ENCODE peak calls at places on chromosomes 2 and 18, in five cellular contexts. I, M, U, B and A are unnamed samples.

GRCh38 chr2:113263546-113263945 is 15.2 kb downstream of the PAX8 start:
- DNase-seq in I (no peak), M (no peak), B (no peak), U (no peak), A (no peak)

GRCh38 chr2:23554054-23554697 is 169.2 kb downstream of the KLHL29 start:
- DNase-seq in U (peak; percentile 81), M (no peak), B (no peak), I (no peak), A (no peak)

GRCh38 chr2:25341031-25341727 is 546 bp downstream of the DNMT3A start:
- DNase-seq in B (no peak), U (peak; percentile 82), M (no peak), I (no peak), A (no peak)

GRCh38 chr18:79379931-79380815 is 15.6 kb upstream of the NFATC1 start:
- DNase-seq in B (no peak), I (no peak), M (no peak), U (peak; percentile 80), A (peak; percentile 64)

GRCh38 chr18:33751613-33752221 is 173.7 kb downstream of the ASXL3 start:
- DNase-seq in B (peak; percentile 39), U (no peak), M (no peak), I (no peak), A (no peak)

GRCh38 chr2:112001136-112001764 is 53.8 kb upstream of the TMEM87B start:
- DNase-seq in U (no peak), M (no peak), B (no peak), I (no peak), A (no peak)

GRCh38 chr2:173652731-173653426 is 298.2 kb downstream of the CDCA7 start:
- DNase-seq in I (peak; percentile 84), M (no peak), U (no peak), B (peak; percentile 96), A (no peak)

GRCh38 chr2:207867905-207868304 is 98.2 kb upstream of the FZD5 start:
- DNase-seq in B (no peak), M (no peak), U (no peak), I (no peak), A (no peak)

GRCh38 chr2:236109473-236109872 is 58.7 kb downstream of the GBX2 start:
- DNase-seq in U (no peak), M (no peak), B (no peak), I (no peak), A (no peak)

GRCh38 chr2:134773372-134774073 is 54.7 kb upstream of the TMEM163 start:
- DNase-seq in U (no peak), B (no peak), M (no peak), I (no peak), A (no peak)

GRCh38 chr18:68797901-68798300 is at the start of gene CCDC102B:
- DNase-seq in M (no peak), U (no peak), B (peak; percentile 94), I (no peak), A (no peak)

GRCh38 chr2:235595420-235596010 is 101.7 kb downstream of the AGAP1 start:
- DNase-seq in U (peak; percentile 69), M (peak; percentile 73), B (peak; percentile 77), I (no peak), A (no peak)

GRCh38 chr18:10497350-10497749 is 28.5 kb upstream of the NAPG start:
- DNase-seq in U (no peak), B (no peak), M (no peak), I (no peak), A (no peak)

GRCh38 chr2:16271231-16271896 is 331.0 kb downstream of the MYCN start:
- DNase-seq in U (no peak), B (no peak), I (no peak), M (no peak), A (no peak)

GRCh38 chr18:68555935-68556334 is 159.0 kb downstream of the TMX3 start:
- DNase-seq in B (peak; percentile 35), M (no peak), I (no peak), U (no peak), A (no peak)

GRCh38 chr2:112960230-112960825 is 17.5 kb upstream of the IL36G start:
- DNase-seq in M (no peak), B (no peak), I (no peak), U (no peak), A (no peak)

GRCh38 chr2:96923810-96924774 is 54.2 kb upstream of the SEMA4C start:
- DNase-seq in I (no peak), U (no peak), M (no peak), B (no peak), A (no peak)

GRCh38 chr2:193679850-193680249 is 1485.1 kb upstream of the TMEFF2 start:
- DNase-seq in M (no peak), U (no peak), I (no peak), B (no peak), A (no peak)

GRCh38 chr2:167480232-167480985 is 592.1 kb downstream of the XIRP2 start:
- DNase-seq in U (no peak), B (no peak), M (no peak), I (no peak), A (no peak)

DNA sequence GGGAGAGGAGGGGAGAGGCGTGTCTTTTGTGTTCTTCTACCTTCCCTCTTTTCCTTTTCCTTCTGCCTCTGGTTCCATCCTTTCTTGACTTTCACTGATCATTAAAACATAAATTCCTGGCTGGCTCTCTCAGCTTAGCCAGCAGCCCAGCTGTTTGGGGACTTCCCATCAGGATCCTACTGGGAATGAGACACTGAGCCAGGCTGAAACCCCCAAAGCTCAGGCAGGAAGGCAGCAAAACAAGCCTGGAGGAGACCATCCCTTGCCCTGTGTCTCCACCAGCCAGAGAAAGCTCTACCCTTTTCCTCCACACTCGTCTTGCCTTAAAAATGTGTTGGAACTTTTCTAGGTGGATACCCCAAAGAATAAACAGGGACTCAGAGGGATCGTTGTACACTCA is 75.2 kb downstream of the CTIF start:
- DNase-seq in I (no peak), B (no peak), M (no peak), U (peak; percentile 37), A (no peak)
- H3K4me1 ChIP-seq in I (no peaks in the 10 kb centered on the region), B (peaks cover 24% of the 10 kb centered on the region), M (peaks cover 53% of the 10 kb centered on the region), U (peaks cover 2% of the 10 kb centered on the region), A (peaks cover 6% of the 10 kb centered on the region)

DNA sequence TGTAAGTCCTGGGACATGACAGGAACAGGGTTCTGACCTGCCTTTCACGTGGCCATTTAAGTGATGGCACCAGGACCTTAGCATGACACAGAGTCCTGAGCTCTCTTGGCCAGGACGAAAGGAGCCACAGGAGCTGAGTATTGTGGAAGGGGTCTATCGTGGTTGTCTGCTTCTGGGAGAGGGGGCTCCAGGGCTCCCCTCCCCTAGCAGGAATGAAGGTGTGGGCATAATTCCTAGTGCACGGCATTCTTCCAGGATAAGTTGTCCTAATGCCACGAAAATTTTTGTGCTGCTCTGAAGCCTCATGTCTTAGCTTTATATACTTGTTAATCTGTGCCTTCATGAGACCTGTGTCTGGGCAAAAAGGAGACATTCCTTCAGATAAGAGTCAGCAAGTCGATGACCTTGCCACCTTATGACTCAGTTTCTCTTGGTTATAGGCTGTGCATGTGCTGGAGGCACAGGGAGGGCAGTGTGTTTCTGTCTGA is 17.1 kb downstream of the GATA6 start:
- DNase-seq in B (no peak), M (no peak), I (no peak), U (no peak), A (no peak)
- H3K4me1 ChIP-seq in B (peaks cover 13% of the 10 kb centered on the region), M (peaks cover 89% of the 10 kb centered on the region), I (peaks cover 45% of the 10 kb centered on the region), U (peaks cover 5% of the 10 kb centered on the region), A (peaks cover 53% of the 10 kb centered on the region)

GRCh38 chr18:76465630-76466409 is 29.2 kb downstream of the ZNF516 start:
- DNase-seq in I (no peak), B (no peak), U (no peak), M (no peak), A (no peak)
- H3K4me1 ChIP-seq in I (peaks cover 3% of the 10 kb centered on the region), B (peaks cover 9% of the 10 kb centered on the region), U (peaks cover 2% of the 10 kb centered on the region), M (peaks cover 15% of the 10 kb centered on the region), A (peaks cover 12% of the 10 kb centered on the region)

GRCh38 chr2:64637000-64637628 is 16.6 kb downstream of the SERTAD2 start:
- DNase-seq in M (no peak), B (no peak), I (no peak), U (no peak), A (no peak)
- H3K4me1 ChIP-seq in M (peaks cover 34% of the 10 kb centered on the region), B (peaks cover 17% of the 10 kb centered on the region), I (peaks cover 39% of the 10 kb centered on the region), U (peaks cover 8% of the 10 kb centered on the region), A (peaks cover 24% of the 10 kb centered on the region)

DNA sequence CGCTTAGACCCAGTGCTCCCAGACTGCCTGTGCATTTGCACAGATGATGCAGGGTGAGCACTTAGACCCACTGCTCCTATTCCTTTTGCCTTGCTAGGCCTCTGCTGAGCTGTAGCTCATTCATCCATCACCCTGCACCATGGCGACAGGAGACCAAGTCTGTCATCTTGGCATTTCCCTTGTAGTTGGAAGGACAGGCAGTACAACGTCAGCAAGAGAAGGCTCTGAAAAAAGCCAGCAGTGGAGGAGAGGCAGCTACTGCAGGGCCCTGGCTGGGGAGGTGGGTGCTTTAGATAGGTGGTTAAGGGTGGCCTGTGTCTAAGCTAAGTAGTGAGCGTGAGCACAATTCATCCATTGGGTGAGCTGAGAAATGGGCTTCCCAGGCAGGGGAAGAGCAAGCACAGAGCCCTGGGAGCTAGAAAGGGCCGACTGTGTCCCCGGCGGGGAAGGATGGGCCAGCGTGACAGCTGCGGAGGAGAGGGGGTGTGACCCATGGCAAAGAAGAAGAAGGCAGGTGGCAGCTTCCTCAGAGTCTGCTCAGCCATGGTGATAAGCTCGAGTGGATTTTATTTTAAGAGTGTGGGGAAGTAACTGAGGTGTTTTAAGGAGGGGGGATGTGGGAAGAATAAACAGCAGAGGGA is 108.8 kb downstream of the LPIN1 start:
- DNase-seq in U (no peak), I (no peak), M (no peak), B (no peak), A (no peak)
- H3K4me1 ChIP-seq in U (no peaks in the 10 kb centered on the region), I (no peaks in the 10 kb centered on the region), M (peaks cover 3% of the 10 kb centered on the region), B (no peaks in the 10 kb centered on the region), A (no peaks in the 10 kb centered on the region)

GRCh38 chr2:216441308-216442010 is 29.2 kb downstream of the SMARCAL1 start:
- DNase-seq in U (no peak), M (no peak), I (no peak), B (no peak), A (no peak)
- H3K4me1 ChIP-seq in U (no peaks in the 10 kb centered on the region), M (no peaks in the 10 kb centered on the region), I (no peaks in the 10 kb centered on the region), B (peaks cover 3% of the 10 kb centered on the region), A (no peaks in the 10 kb centered on the region)